ENCODE peak calls at places on chromosomes 2 and 18, in seven cellular contexts. O, P, N, D, U, Q and S are unnamed samples.

GRCh38 chr2:8677646-8678592 is 3.9 kb upstream of the ID2 start:
- DNase-seq in D (no peak), O (peak; percentile 71), P (peak; percentile 30), N (no peak), U (peak; percentile 75), Q (peak; percentile 27), S (no peak)

GRCh38 chr2:240249423-240250149 is 109.1 kb upstream of the OTOS start:
- DNase-seq in D (no peak), Q (no peak), P (no peak), N (no peak), O (no peak), U (no peak), S (no peak)

GRCh38 chr2:12486205-12487118 is 230.3 kb upstream of the TRIB2 start:
- DNase-seq in N (no peak), D (no peak), Q (no peak), O (no peak), P (no peak), U (peak; percentile 13), S (peak; percentile 68)

GRCh38 chr18:13316066-13316465 is 97.5 kb downstream of the LDLRAD4 start:
- DNase-seq in O (no peak), D (no peak), U (no peak), N (no peak), P (no peak), Q (no peak), S (no peak)

GRCh38 chr2:237724811-237725478 is 73.6 kb upstream of the RBM44 start:
- DNase-seq in Q (no peak), O (peak; percentile 78), N (no peak), U (no peak), P (no peak), D (no peak), S (no peak)

GRCh38 chr2:235637906-235638305 is 144.1 kb downstream of the AGAP1 start:
- DNase-seq in U (no peak), D (no peak), N (no peak), P (no peak), Q (no peak), O (no peak), S (no peak)

GRCh38 chr2:159076233-159076632 is 107.8 kb downstream of the TANC1 start:
- DNase-seq in U (peak; percentile 77), Q (no peak), N (no peak), P (no peak), O (no peak), D (no peak), S (no peak)

GRCh38 chr2:223051580-223052375 is at the start of gene KCNE4:
- DNase-seq in P (no peak), O (no peak), D (no peak), Q (no peak), N (no peak), U (peak; percentile 68), S (no peak)

GRCh38 chr18:25465152-25465790 is 113.3 kb upstream of the ZNF521 start:
- DNase-seq in N (no peak), D (no peak), Q (no peak), O (no peak), U (no peak), P (no peak), S (no peak)

GRCh38 chr2:232522014-232522854 is 2.0 kb downstream of the PRSS56 start:
- DNase-seq in U (peak; percentile 21), O (no peak), N (no peak), P (peak; percentile 88), D (peak; percentile 63), Q (peak; percentile 81), S (no peak)

GRCh38 chr18:39500320-39500719 is 1934.7 kb upstream of the CELF4 start:
- DNase-seq in O (no peak), U (no peak), P (no peak), D (no peak), Q (no peak), N (no peak), S (no peak)

GRCh38 chr2:20356042-20356441 is 5.4 kb upstream of the PUM2 start:
- DNase-seq in Q (no peak), O (peak; percentile 83), D (no peak), N (peak; percentile 55), U (peak; percentile 72), P (no peak), S (peak; percentile 90)

GRCh38 chr18:41993151-41993550 is 38.1 kb downstream of the PIK3C3 start:
- DNase-seq in N (no peak), D (no peak), O (no peak), U (peak; percentile 13), Q (no peak), P (no peak), S (no peak)

GRCh38 chr2:207869784-207870778 is 100.4 kb upstream of the FZD5 start:
- DNase-seq in O (no peak), D (no peak), Q (no peak), P (no peak), U (peak; percentile 54), N (peak; percentile 49), S (peak; percentile 23)

GRCh38 chr2:9914384-9915065 is 37.0 kb upstream of the GRHL1 start:
- DNase-seq in O (no peak), P (no peak), Q (no peak), D (no peak), U (peak; percentile 87), N (no peak), S (peak; percentile 67)

GRCh38 chr2:196171946-196172345 is 568 bp upstream of the STK17B start:
- DNase-seq in Q (no peak), D (no peak), U (no peak), O (no peak), N (peak; percentile 55), P (no peak), S (no peak)

GRCh38 chr2:67649331-67650071 is 252.4 kb downstream of the ETAA1 start:
- DNase-seq in N (no peak), U (peak; percentile 20), D (no peak), Q (no peak), P (no peak), O (peak; percentile 22), S (no peak)

GRCh38 chr2:43345391-43345813 is 119.0 kb upstream of the ZFP36L2 start:
- DNase-seq in D (no peak), P (no peak), O (no peak), Q (no peak), U (no peak), N (no peak), S (no peak)

GRCh38 chr2:229408356-229408755 is 137.3 kb upstream of the PID1 start:
- DNase-seq in Q (no peak), O (no peak), P (no peak), U (peak; percentile 95), D (no peak), N (peak; percentile 68), S (peak; percentile 97)

GRCh38 chr2:58950795-58951462 is 709.8 kb upstream of the FANCL start:
- DNase-seq in O (no peak), U (no peak), N (no peak), P (no peak), Q (no peak), D (no peak), S (no peak)

GRCh38 chr2:10196948-10197717 is 74.6 kb downstream of the RRM2 start:
- DNase-seq in N (no peak), D (no peak), U (no peak), O (no peak), P (no peak), Q (no peak), S (no peak)